ENCODE peak calls at places on chromosomes 13 and 19, in five cellular contexts. One of them, this sample, is unnamed. For H3K27me3, the result is how much of the 10 kb centered on the place peaks cover.

GRCh38 chr13:75485286-75486062 is 3.5 kb upstream of the TBC1D4 start:
- DNase-seq in adipocyte: no peak
- DNase-seq in WERI-Rb-1: no peak
- DNase-seq in left ventricle myocardium inferior: no peak
- DNase-seq in tibial nerve: no peak
- DNase-seq in this sample: no peak

GRCh38 chr13:32902898-32903297 is 113.3 kb upstream of the KL start:
- DNase-seq in WERI-Rb-1: no peak
- DNase-seq in adipocyte: no peak
- DNase-seq in tibial nerve: peak
- DNase-seq in left ventricle myocardium inferior: peak
- DNase-seq in this sample: peak

GRCh38 chr19:51272183-51272817 is 21.4 kb downstream of the SIGLECL1 start:
- DNase-seq in adipocyte: no peak
- DNase-seq in WERI-Rb-1: no peak
- DNase-seq in tibial nerve: no peak
- DNase-seq in left ventricle myocardium inferior: no peak
- DNase-seq in this sample: no peak

GRCh38 chr19:30374791-30375650 is 2.8 kb downstream of the ZNF536 start:
- DNase-seq in tibial nerve: no peak
- DNase-seq in left ventricle myocardium inferior: no peak
- DNase-seq in adipocyte: no peak
- DNase-seq in WERI-Rb-1: peak
- DNase-seq in this sample: no peak

GRCh38 chr13:19794552-19795143 is 11.9 kb upstream of the PSPC1 start:
- DNase-seq in tibial nerve: no peak
- DNase-seq in adipocyte: no peak
- DNase-seq in left ventricle myocardium inferior: no peak
- DNase-seq in WERI-Rb-1: no peak
- DNase-seq in this sample: no peak

GRCh38 chr19:44757057-44757734 is 8.7 kb downstream of the BCL3 start:
- DNase-seq in adipocyte: no peak
- DNase-seq in left ventricle myocardium inferior: peak
- DNase-seq in tibial nerve: peak
- DNase-seq in WERI-Rb-1: no peak
- DNase-seq in this sample: peak

GRCh38 chr13:67299072-67299635 is 69.0 kb upstream of the PCDH9 start:
- DNase-seq in WERI-Rb-1: no peak
- DNase-seq in adipocyte: peak
- DNase-seq in tibial nerve: no peak
- DNase-seq in left ventricle myocardium inferior: no peak
- DNase-seq in this sample: no peak

GRCh38 chr13:81197966-81198365 is 857.0 kb upstream of the SPRY2 start:
- DNase-seq in left ventricle myocardium inferior: no peak
- DNase-seq in tibial nerve: no peak
- DNase-seq in adipocyte: no peak
- DNase-seq in WERI-Rb-1: no peak
- DNase-seq in this sample: no peak

GRCh38 chr13:79915386-79915785 is 425.5 kb downstream of the SPRY2 start:
- DNase-seq in left ventricle myocardium inferior: no peak
- DNase-seq in adipocyte: no peak
- DNase-seq in tibial nerve: no peak
- DNase-seq in WERI-Rb-1: peak
- DNase-seq in this sample: no peak

GRCh38 chr13:96662036-96662435 is 332.2 kb downstream of the OXGR1 start:
- DNase-seq in left ventricle myocardium inferior: no peak
- DNase-seq in adipocyte: peak
- DNase-seq in tibial nerve: no peak
- DNase-seq in WERI-Rb-1: no peak
- DNase-seq in this sample: no peak

GRCh38 chr19:40576181-40576584 is 490 bp upstream of the SHKBP1 start:
- DNase-seq in WERI-Rb-1: no peak
- DNase-seq in adipocyte: no peak
- DNase-seq in left ventricle myocardium inferior: no peak
- DNase-seq in tibial nerve: no peak
- DNase-seq in this sample: no peak

DNA sequence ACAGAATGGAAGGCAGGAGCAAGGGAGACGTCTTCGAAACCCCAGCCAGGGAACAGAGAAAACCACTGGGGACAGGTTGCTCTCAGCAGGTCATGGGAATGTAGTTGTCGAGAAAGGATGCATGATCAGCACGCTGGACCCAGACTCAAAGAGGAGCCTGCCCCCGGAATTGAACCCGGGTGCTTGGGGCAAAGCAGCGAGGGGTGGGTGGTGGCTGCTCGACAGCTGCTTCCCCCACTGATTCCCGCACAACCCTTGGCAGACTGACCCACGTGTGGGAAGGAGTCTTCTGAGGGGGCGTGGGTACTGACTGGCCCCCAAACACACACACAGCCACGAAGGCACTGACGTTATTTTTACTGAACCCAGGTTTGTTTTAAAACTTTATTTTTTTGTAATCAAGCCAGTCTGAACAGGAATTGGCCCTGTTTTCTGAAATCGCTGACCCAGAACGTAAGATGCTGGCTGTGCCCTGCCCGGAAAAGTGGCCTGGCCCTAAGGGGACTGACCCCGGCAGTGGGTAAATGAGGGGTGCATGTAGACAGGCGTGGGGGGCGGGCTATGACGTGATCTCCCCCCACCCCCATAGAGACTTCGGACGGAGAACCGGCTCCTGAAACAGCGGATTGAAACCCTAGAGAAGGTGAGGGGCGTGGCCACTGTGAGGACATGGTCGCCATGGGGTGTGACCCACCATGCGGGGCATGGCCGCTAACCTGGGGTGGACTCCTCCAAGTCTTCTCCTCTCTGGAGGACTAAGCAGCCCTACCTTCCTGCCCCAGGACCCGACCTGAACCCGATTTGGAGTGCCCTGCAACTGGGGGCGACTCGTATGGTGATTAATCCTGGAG is 18.5 kb downstream of the PRR36 start:
- DNase-seq in left ventricle myocardium inferior: no peak
- DNase-seq in WERI-Rb-1: no peak
- DNase-seq in tibial nerve: no peak
- DNase-seq in adipocyte: no peak
- DNase-seq in this sample: no peak
- H3K27me3 ChIP-seq in left ventricle myocardium inferior: under half
- H3K27me3 ChIP-seq in WERI-Rb-1: under half
- H3K27me3 ChIP-seq in tibial nerve: under half
- H3K27me3 ChIP-seq in adipocyte: under half
- H3K27me3 ChIP-seq in this sample: half or more

DNA sequence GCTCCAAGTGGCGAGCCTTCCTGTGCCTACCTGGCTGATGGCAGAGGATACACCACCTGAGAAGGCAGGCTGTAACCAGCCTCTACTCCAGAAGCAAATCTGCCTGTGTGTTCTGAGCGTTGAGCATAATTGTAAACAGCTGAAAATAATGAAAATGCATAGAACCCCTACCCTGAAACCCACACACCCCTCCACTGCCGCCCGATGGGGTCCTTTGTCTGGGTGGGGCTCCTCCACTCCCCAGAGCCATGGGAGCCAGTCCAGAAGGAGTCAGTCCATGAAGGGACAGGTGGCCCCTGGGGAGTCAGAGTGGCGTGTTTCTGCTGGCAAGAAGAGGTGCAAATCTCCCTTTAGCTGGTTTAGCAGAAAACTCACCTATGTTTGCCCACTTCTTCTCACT is 8.0 kb upstream of the SOX1 start:
- DNase-seq in adipocyte: no peak
- DNase-seq in left ventricle myocardium inferior: no peak
- DNase-seq in WERI-Rb-1: no peak
- DNase-seq in tibial nerve: no peak
- DNase-seq in this sample: no peak
- H3K27me3 ChIP-seq in adipocyte: half or more
- H3K27me3 ChIP-seq in left ventricle myocardium inferior: half or more
- H3K27me3 ChIP-seq in WERI-Rb-1: half or more
- H3K27me3 ChIP-seq in tibial nerve: half or more
- H3K27me3 ChIP-seq in this sample: under half

GRCh38 chr13:27919299-27919933 is 384 bp upstream of the PDX1 start:
- DNase-seq in adipocyte: no peak
- DNase-seq in WERI-Rb-1: no peak
- DNase-seq in tibial nerve: no peak
- DNase-seq in left ventricle myocardium inferior: no peak
- DNase-seq in this sample: no peak
- H3K27me3 ChIP-seq in adipocyte: half or more
- H3K27me3 ChIP-seq in WERI-Rb-1: half or more
- H3K27me3 ChIP-seq in tibial nerve: half or more
- H3K27me3 ChIP-seq in left ventricle myocardium inferior: half or more
- H3K27me3 ChIP-seq in this sample: half or more

GRCh38 chr19:55493650-55494171 is 5.5 kb downstream of the SSC5D start:
- DNase-seq in adipocyte: no peak
- DNase-seq in WERI-Rb-1: no peak
- DNase-seq in left ventricle myocardium inferior: no peak
- DNase-seq in tibial nerve: no peak
- DNase-seq in this sample: no peak
- H3K27me3 ChIP-seq in adipocyte: under half
- H3K27me3 ChIP-seq in WERI-Rb-1: under half
- H3K27me3 ChIP-seq in left ventricle myocardium inferior: under half
- H3K27me3 ChIP-seq in tibial nerve: under half
- H3K27me3 ChIP-seq in this sample: under half

GRCh38 chr19:3500429-3501101 is at the start of gene DOHH:
- DNase-seq in left ventricle myocardium inferior: peak
- DNase-seq in WERI-Rb-1: peak
- DNase-seq in tibial nerve: peak
- DNase-seq in adipocyte: peak
- DNase-seq in this sample: peak
- H3K27me3 ChIP-seq in left ventricle myocardium inferior: under half
- H3K27me3 ChIP-seq in WERI-Rb-1: under half
- H3K27me3 ChIP-seq in tibial nerve: under half
- H3K27me3 ChIP-seq in adipocyte: under half
- H3K27me3 ChIP-seq in this sample: under half

GRCh38 chr13:99896712-99897440 is 74.7 kb downstream of the ZIC5 start:
- DNase-seq in adipocyte: no peak
- DNase-seq in WERI-Rb-1: no peak
- DNase-seq in left ventricle myocardium inferior: no peak
- DNase-seq in tibial nerve: no peak
- DNase-seq in this sample: no peak
- H3K27me3 ChIP-seq in adipocyte: half or more
- H3K27me3 ChIP-seq in WERI-Rb-1: under half
- H3K27me3 ChIP-seq in left ventricle myocardium inferior: half or more
- H3K27me3 ChIP-seq in tibial nerve: half or more
- H3K27me3 ChIP-seq in this sample: half or more

DNA sequence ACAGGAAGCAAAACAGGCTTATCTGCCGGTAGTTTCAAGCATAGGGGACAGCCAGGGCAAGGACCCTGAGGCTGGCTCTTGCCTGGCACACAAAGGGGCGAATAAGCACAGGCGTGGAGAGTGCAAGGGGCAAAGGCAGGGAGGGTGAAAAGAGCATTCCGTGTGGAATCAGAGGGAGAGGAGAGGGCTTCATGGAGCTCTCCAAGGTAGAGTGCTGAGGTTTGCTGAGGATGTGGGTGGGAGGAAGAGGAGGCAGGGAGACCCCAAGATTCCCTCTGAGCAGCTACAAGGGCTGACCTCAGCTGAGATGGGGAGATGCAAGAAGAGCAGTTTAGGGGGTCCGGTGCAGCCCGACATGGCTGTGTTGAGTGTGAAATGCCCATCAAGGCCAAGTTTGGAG is 36.5 kb upstream of the ZNRF4 start:
- DNase-seq in adipocyte: no peak
- DNase-seq in WERI-Rb-1: no peak
- DNase-seq in left ventricle myocardium inferior: no peak
- DNase-seq in tibial nerve: no peak
- DNase-seq in this sample: no peak
- H3K27me3 ChIP-seq in adipocyte: half or more
- H3K27me3 ChIP-seq in WERI-Rb-1: under half
- H3K27me3 ChIP-seq in left ventricle myocardium inferior: half or more
- H3K27me3 ChIP-seq in tibial nerve: under half
- H3K27me3 ChIP-seq in this sample: under half

GRCh38 chr19:35031072-35031881 is 1.0 kb downstream of the SCN1B start:
- DNase-seq in left ventricle myocardium inferior: peak
- DNase-seq in adipocyte: peak
- DNase-seq in WERI-Rb-1: peak
- DNase-seq in tibial nerve: no peak
- DNase-seq in this sample: no peak

GRCh38 chr19:35030257-35031071 is at the start of gene SCN1B:
- DNase-seq in left ventricle myocardium inferior: peak
- DNase-seq in tibial nerve: no peak
- DNase-seq in WERI-Rb-1: peak
- DNase-seq in adipocyte: peak
- DNase-seq in this sample: no peak

GRCh38 chr19:35033067-35034004 is 3.1 kb downstream of the SCN1B start:
- DNase-seq in adipocyte: no peak
- DNase-seq in WERI-Rb-1: peak
- DNase-seq in tibial nerve: no peak
- DNase-seq in left ventricle myocardium inferior: no peak
- DNase-seq in this sample: no peak

GRCh38 chr19:35034005-35034502 is 3.8 kb downstream of the SCN1B start:
- DNase-seq in left ventricle myocardium inferior: no peak
- DNase-seq in adipocyte: no peak
- DNase-seq in tibial nerve: no peak
- DNase-seq in WERI-Rb-1: no peak
- DNase-seq in this sample: no peak

DNA sequence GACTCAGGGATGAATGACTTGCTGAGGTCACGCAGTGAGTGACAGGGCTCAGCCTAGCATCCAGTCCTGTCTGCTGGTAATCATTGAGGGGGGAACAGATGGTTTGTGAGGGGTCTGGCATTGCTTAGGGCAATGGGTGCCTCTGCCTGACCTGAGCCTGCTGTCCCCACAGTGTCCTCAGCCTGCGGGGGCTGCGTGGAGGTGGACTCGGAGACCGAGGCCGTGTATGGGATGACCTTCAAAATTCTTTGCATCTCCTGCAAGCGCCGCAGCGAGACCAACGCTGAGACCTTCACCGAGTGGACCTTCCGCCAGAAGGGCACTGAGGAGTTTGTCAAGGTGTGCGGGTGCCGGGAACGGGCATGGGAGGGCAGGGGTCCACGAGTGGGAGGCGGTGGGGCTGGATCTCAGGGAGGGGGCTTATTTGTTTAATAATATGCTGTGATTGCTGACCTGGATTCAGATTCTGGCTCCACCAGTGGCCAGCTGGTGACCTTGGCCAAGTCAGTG is 2.1 kb downstream of the SCN1B start:
- DNase-seq in WERI-Rb-1: no peak
- DNase-seq in left ventricle myocardium inferior: no peak
- DNase-seq in tibial nerve: no peak
- DNase-seq in adipocyte: no peak
- DNase-seq in this sample: no peak
- H3K27me3 ChIP-seq in WERI-Rb-1: under half
- H3K27me3 ChIP-seq in left ventricle myocardium inferior: under half
- H3K27me3 ChIP-seq in tibial nerve: under half
- H3K27me3 ChIP-seq in adipocyte: under half
- H3K27me3 ChIP-seq in this sample: under half

GRCh38 chr13:23777571-23777870 is 111.7 kb downstream of the MIPEP start:
- DNase-seq in tibial nerve: no peak
- DNase-seq in WERI-Rb-1: no peak
- DNase-seq in left ventricle myocardium inferior: no peak
- DNase-seq in adipocyte: no peak
- DNase-seq in this sample: no peak
- H3K27me3 ChIP-seq in tibial nerve: under half
- H3K27me3 ChIP-seq in WERI-Rb-1: under half
- H3K27me3 ChIP-seq in left ventricle myocardium inferior: under half
- H3K27me3 ChIP-seq in adipocyte: under half
- H3K27me3 ChIP-seq in this sample: under half

DNA sequence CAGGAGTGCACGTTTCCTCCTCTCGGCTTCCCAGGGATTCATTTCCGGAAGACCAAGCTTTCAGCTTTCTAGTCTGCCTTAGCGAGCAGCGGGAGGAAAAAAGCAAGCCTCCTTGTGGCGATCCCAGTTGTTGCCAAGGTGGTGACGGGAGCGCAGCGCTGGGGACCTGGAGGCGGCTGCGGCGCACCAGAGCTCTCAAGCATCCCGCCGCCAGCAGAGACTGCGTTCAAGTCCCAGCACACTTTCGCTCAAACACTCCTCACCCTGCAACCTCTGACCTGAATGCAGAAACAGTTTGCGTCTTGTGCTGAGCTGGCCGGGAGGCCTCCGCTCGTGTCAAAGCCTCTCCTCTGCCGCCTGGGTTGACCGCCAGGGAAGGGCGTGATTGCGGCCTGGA is 4.9 kb downstream of the GSX1 start:
- DNase-seq in tibial nerve: no peak
- DNase-seq in left ventricle myocardium inferior: no peak
- DNase-seq in adipocyte: peak
- DNase-seq in WERI-Rb-1: peak
- DNase-seq in this sample: no peak
- H3K27me3 ChIP-seq in tibial nerve: half or more
- H3K27me3 ChIP-seq in left ventricle myocardium inferior: half or more
- H3K27me3 ChIP-seq in adipocyte: half or more
- H3K27me3 ChIP-seq in WERI-Rb-1: half or more
- H3K27me3 ChIP-seq in this sample: under half

This sample was measured in sigmoid colon.